ENCODE peak calls at places on chromosomes 12 and 14, in six cellular contexts. One of them, this sample, is unnamed.

GRCh38 chr12:113647048-113647447 is 175.4 kb upstream of the LHX5 start:
- DNase-seq in gastrocnemius medialis: no peak
- DNase-seq in heart left ventricle: no peak
- DNase-seq in GM23338: peak; percentile 51
- DNase-seq in upper lobe of right lung: no peak
- DNase-seq in heart right ventricle: no peak
- DNase-seq in this sample: peak; percentile 6

GRCh38 chr12:75655233-75655879 is 143.9 kb upstream of the KRR1 start:
- DNase-seq in gastrocnemius medialis: no peak
- DNase-seq in heart left ventricle: no peak
- DNase-seq in GM23338: no peak
- DNase-seq in upper lobe of right lung: no peak
- DNase-seq in heart right ventricle: no peak
- DNase-seq in this sample: peak; percentile 22

GRCh38 chr12:65658360-65658759 is 165.9 kb upstream of the HMGA2 start:
- DNase-seq in gastrocnemius medialis: no peak
- DNase-seq in heart left ventricle: no peak
- DNase-seq in GM23338: no peak
- DNase-seq in upper lobe of right lung: no peak
- DNase-seq in heart right ventricle: no peak
- DNase-seq in this sample: no peak

GRCh38 chr12:1920971-1921370 is 2.5 kb upstream of the CACNA2D4 start:
- DNase-seq in gastrocnemius medialis: no peak
- DNase-seq in heart left ventricle: no peak
- DNase-seq in GM23338: no peak
- DNase-seq in upper lobe of right lung: peak; percentile 73
- DNase-seq in heart right ventricle: no peak
- DNase-seq in this sample: no peak

GRCh38 chr12:26471560-26471959 is 276.2 kb downstream of the SSPN start:
- DNase-seq in gastrocnemius medialis: no peak
- DNase-seq in heart left ventricle: no peak
- DNase-seq in GM23338: no peak
- DNase-seq in upper lobe of right lung: no peak
- DNase-seq in heart right ventricle: no peak
- DNase-seq in this sample: peak; percentile 78

GRCh38 chr12:124913474-124914391 is 717 bp downstream of the UBC start:
- DNase-seq in gastrocnemius medialis: peak; percentile 92
- DNase-seq in heart left ventricle: peak; percentile 89
- DNase-seq in GM23338: peak; percentile 93
- DNase-seq in upper lobe of right lung: peak; percentile 96
- DNase-seq in heart right ventricle: peak; percentile 80
- DNase-seq in this sample: peak; percentile 94

GRCh38 chr14:98704441-98704840 is 567.6 kb downstream of the BCL11B start:
- DNase-seq in gastrocnemius medialis: no peak
- DNase-seq in heart left ventricle: no peak
- DNase-seq in GM23338: no peak
- DNase-seq in upper lobe of right lung: no peak
- DNase-seq in heart right ventricle: no peak
- DNase-seq in this sample: peak; percentile 21

GRCh38 chr14:51865953-51866747 is 5.7 kb downstream of the GNG2 start:
- DNase-seq in gastrocnemius medialis: no peak
- DNase-seq in heart left ventricle: no peak
- DNase-seq in GM23338: peak; percentile 51
- DNase-seq in upper lobe of right lung: no peak
- DNase-seq in heart right ventricle: no peak
- DNase-seq in this sample: peak; percentile 63

GRCh38 chr14:20031058-20031457 is 4.8 kb downstream of the OR4K13 start:
- DNase-seq in gastrocnemius medialis: no peak
- DNase-seq in heart left ventricle: no peak
- DNase-seq in GM23338: no peak
- DNase-seq in upper lobe of right lung: no peak
- DNase-seq in heart right ventricle: no peak
- DNase-seq in this sample: no peak

GRCh38 chr12:6923851-6924250 is 3.9 kb upstream of the ATN1 start:
- DNase-seq in gastrocnemius medialis: no peak
- DNase-seq in heart left ventricle: no peak
- DNase-seq in GM23338: no peak
- DNase-seq in upper lobe of right lung: no peak
- DNase-seq in heart right ventricle: no peak
- DNase-seq in this sample: no peak

GRCh38 chr12:94175763-94176660 is 27.6 kb downstream of the PLXNC1 start:
- DNase-seq in gastrocnemius medialis: no peak
- DNase-seq in heart left ventricle: no peak
- DNase-seq in GM23338: no peak
- DNase-seq in upper lobe of right lung: no peak
- DNase-seq in heart right ventricle: no peak
- DNase-seq in this sample: peak; percentile 49

GRCh38 chr12:53729659-53730058 is 2.4 kb upstream of the CALCOCO1 start:
- DNase-seq in gastrocnemius medialis: no peak
- DNase-seq in heart left ventricle: no peak
- DNase-seq in GM23338: no peak
- DNase-seq in upper lobe of right lung: no peak
- DNase-seq in heart right ventricle: no peak
- DNase-seq in this sample: no peak

GRCh38 chr12:73906757-73907156 is 630.9 kb upstream of the ATXN7L3B start:
- DNase-seq in gastrocnemius medialis: no peak
- DNase-seq in heart left ventricle: no peak
- DNase-seq in GM23338: peak; percentile 17
- DNase-seq in upper lobe of right lung: no peak
- DNase-seq in heart right ventricle: no peak
- DNase-seq in this sample: no peak

GRCh38 chr12:2574536-2574935 is 220.2 kb upstream of the FKBP4 start:
- DNase-seq in gastrocnemius medialis: no peak
- DNase-seq in heart left ventricle: no peak
- DNase-seq in GM23338: no peak
- DNase-seq in upper lobe of right lung: peak; percentile 21
- DNase-seq in heart right ventricle: no peak
- DNase-seq in this sample: no peak

GRCh38 chr12:69059465-69060457 is 126.8 kb upstream of the CPM start:
- DNase-seq in gastrocnemius medialis: no peak
- DNase-seq in heart left ventricle: no peak
- DNase-seq in GM23338: no peak
- DNase-seq in upper lobe of right lung: no peak
- DNase-seq in heart right ventricle: no peak
- DNase-seq in this sample: no peak

GRCh38 chr12:91413591-91413990 is 231.0 kb upstream of the DCN start:
- DNase-seq in gastrocnemius medialis: no peak
- DNase-seq in heart left ventricle: no peak
- DNase-seq in GM23338: no peak
- DNase-seq in upper lobe of right lung: no peak
- DNase-seq in heart right ventricle: no peak
- DNase-seq in this sample: no peak

GRCh38 chr12:5520037-5520436 is 88.1 kb downstream of the NTF3 start:
- DNase-seq in gastrocnemius medialis: no peak
- DNase-seq in heart left ventricle: no peak
- DNase-seq in GM23338: no peak
- DNase-seq in upper lobe of right lung: no peak
- DNase-seq in heart right ventricle: no peak
- DNase-seq in this sample: no peak

GRCh38 chr14:94361682-94362081 is 26.7 kb downstream of the SERPINA1 start:
- DNase-seq in gastrocnemius medialis: no peak
- DNase-seq in heart left ventricle: no peak
- DNase-seq in GM23338: no peak
- DNase-seq in upper lobe of right lung: no peak
- DNase-seq in heart right ventricle: no peak
- DNase-seq in this sample: no peak

GRCh38 chr12:101935769-101936741 is 58.7 kb downstream of the DRAM1 start:
- DNase-seq in gastrocnemius medialis: peak; percentile 64
- DNase-seq in heart left ventricle: peak; percentile 58
- DNase-seq in GM23338: peak; percentile 18
- DNase-seq in upper lobe of right lung: no peak
- DNase-seq in heart right ventricle: peak; percentile 43
- DNase-seq in this sample: peak; percentile 94
- TF ChIP-seq CTCF in gastrocnemius medialis: no peak
- TF ChIP-seq CTCF in heart left ventricle: no peak
- TF ChIP-seq CTCF in GM23338: no peak
- TF ChIP-seq CTCF in upper lobe of right lung: no peak
- TF ChIP-seq CTCF in heart right ventricle: no peak
- TF ChIP-seq CTCF in this sample: no peak

DNA sequence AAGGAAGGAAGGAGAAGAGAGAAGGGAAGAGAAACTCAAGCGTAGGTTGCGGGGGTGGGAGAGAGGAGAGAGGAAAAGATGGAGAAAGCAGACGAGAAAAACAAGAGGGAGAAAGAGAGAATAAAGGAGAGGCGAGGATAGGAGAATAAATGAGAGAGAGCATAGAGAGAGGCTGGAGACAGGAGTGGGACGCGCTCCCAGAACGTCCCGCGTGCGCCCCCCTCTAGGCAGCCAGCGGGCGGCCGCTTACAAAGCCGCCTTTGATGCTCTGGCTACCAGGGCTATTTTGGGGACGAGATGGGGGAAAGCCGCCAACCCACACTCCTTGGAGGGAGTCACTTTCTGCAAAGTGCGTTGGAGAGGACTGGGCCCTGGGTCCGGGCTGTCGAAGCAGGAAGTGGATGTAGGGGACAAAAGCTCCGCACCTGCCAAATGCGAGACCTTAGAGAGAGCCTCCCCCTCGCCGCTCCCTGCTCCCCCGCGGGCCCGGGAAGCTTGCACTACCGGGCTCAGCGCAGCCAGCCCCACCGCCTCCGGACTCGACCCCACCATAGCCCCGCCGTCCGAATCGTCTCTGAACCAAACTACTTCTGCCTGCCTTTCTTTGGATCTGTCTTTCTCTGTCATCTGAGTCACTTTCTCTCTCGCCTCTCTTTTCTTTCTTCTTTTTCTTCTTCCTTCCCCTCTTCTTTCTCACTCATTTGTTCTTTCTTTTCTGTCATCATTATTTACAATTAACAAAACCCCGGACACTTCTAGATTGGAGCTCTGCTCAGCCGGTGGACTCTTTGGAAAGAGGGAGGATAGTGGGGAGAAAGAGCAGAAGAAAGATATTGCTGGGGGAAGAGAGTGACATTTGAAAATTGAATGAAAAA is 8.0 kb downstream of the ASCL1 start:
- DNase-seq in gastrocnemius medialis: no peak
- DNase-seq in heart left ventricle: no peak
- DNase-seq in GM23338: peak; percentile 68
- DNase-seq in upper lobe of right lung: no peak
- DNase-seq in heart right ventricle: no peak
- DNase-seq in this sample: no peak
- H3K4me3 ChIP-seq in gastrocnemius medialis: no peak overlapping the region
- H3K4me3 ChIP-seq in heart left ventricle: no peak overlapping the region
- H3K4me3 ChIP-seq in GM23338: peak overlapping the region; percentile 51
- H3K4me3 ChIP-seq in upper lobe of right lung: no peak overlapping the region
- H3K4me3 ChIP-seq in heart right ventricle: no peak overlapping the region
- H3K4me3 ChIP-seq in this sample: peak overlapping the region; percentile 26

DNA sequence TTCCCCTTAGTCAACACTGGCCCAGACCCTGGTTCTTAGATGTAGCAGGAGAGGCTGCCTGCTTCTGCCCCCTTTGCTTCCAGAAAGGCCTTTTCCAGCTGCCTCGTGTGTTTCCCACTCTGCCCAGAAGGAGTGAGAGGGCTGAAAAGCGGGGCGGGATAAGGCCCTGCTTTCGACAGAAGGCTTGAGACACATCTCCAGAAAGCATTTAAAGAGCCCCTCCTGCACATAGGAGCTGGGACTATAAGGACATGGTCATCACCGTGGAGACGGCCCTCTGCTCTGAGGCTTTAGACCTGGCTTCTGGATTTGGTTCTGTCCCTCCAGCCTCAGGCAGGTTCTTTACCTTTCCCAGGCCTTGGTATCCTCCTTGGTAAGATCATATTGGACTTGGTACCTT is 11.9 kb downstream of the CALM1 start:
- DNase-seq in gastrocnemius medialis: no peak
- DNase-seq in heart left ventricle: no peak
- DNase-seq in GM23338: peak; percentile 42
- DNase-seq in upper lobe of right lung: no peak
- DNase-seq in heart right ventricle: no peak
- DNase-seq in this sample: no peak
- TF ChIP-seq CTCF in gastrocnemius medialis: no peak
- TF ChIP-seq CTCF in heart left ventricle: no peak
- TF ChIP-seq CTCF in GM23338: no peak
- TF ChIP-seq CTCF in upper lobe of right lung: no peak
- TF ChIP-seq CTCF in heart right ventricle: no peak
- TF ChIP-seq CTCF in this sample: no peak

DNA sequence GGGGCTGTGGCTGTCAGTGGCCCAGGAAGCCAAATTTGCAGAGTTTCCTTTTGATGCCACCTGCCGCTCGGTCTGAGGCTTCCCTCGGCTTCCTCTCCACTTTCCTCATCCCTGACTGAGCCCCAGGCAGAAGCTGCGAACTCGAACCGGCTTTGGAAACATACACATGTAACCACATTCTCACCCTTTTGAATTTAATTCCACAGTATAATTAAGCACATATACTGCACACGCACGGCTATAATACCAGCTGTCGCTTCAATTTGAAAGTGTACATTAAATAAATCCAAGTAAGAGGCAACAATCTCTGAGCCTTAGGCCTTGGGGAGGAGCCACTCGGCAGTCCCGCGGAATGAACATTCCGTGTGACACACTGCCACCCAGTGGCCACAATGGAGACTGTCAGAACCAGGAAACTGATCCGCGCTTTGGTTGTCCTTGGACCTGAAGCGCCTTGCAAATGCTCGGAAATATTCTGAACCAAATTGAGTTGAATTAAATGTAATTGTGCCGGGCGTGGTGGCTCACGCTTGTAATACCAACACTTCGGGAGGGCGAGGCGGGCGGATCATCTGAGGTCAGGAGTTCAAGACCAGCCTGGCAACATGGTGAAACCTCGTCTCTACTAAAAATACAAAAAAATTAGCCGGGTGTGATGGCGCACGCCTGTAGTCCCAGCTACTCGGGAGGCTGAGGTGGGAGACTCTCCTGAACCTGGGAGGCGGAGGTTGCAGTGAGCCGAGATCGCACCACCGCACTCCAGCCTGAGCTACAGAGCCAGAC is 117.9 kb upstream of the TMPO start:
- DNase-seq in gastrocnemius medialis: peak; percentile 58
- DNase-seq in heart left ventricle: peak; percentile 83
- DNase-seq in GM23338: peak; percentile 91
- DNase-seq in upper lobe of right lung: peak; percentile 82
- DNase-seq in heart right ventricle: peak; percentile 79
- DNase-seq in this sample: peak; percentile 81
- H3K4me3 ChIP-seq in gastrocnemius medialis: peak overlapping the region; percentile 39
- H3K4me3 ChIP-seq in heart left ventricle: peak overlapping the region; percentile 50
- H3K4me3 ChIP-seq in GM23338: peak overlapping the region; percentile 53
- H3K4me3 ChIP-seq in upper lobe of right lung: peak overlapping the region; percentile 39
- H3K4me3 ChIP-seq in heart right ventricle: peak overlapping the region; percentile 63
- H3K4me3 ChIP-seq in this sample: peak overlapping the region; percentile 44